ENCODE peak calls at places on chromosome 9, in eight cellular contexts. One of them, this sample, is unnamed.

GRCh38 chr9:123637596-123637939 is 281.6 kb downstream of the CRB2 start:
- DNase-seq in effector memory CD4-positive, alpha-beta T cell: no peak
- DNase-seq in RPMI7951: peak
- DNase-seq in effector memory CD8-positive, alpha-beta T cell: no peak
- DNase-seq in DMS53: peak
- DNase-seq in NCI-H774: no peak
- DNase-seq in head of caudate nucleus: no peak
- DNase-seq in activated T-cell treated with anti-CD3 and anti-CD28 coated beads for 1 hour: no peak
- DNase-seq in this sample: no peak

GRCh38 chr9:128034821-128035764 is 32.0 kb downstream of the NAIF1 start:
- DNase-seq in effector memory CD4-positive, alpha-beta T cell: peak
- DNase-seq in RPMI7951: peak
- DNase-seq in effector memory CD8-positive, alpha-beta T cell: peak
- DNase-seq in DMS53: peak
- DNase-seq in NCI-H774: peak
- DNase-seq in head of caudate nucleus: peak
- DNase-seq in activated T-cell treated with anti-CD3 and anti-CD28 coated beads for 1 hour: peak
- DNase-seq in this sample: peak

GRCh38 chr9:118896356-118897000 is 472.8 kb downstream of the BRINP1 start:
- DNase-seq in effector memory CD4-positive, alpha-beta T cell: no peak
- DNase-seq in RPMI7951: peak
- DNase-seq in effector memory CD8-positive, alpha-beta T cell: no peak
- DNase-seq in DMS53: peak
- DNase-seq in NCI-H774: no peak
- DNase-seq in head of caudate nucleus: no peak
- DNase-seq in activated T-cell treated with anti-CD3 and anti-CD28 coated beads for 1 hour: no peak
- DNase-seq in this sample: no peak

GRCh38 chr9:84169240-84169639 is 171.3 kb downstream of the SLC28A3 start:
- DNase-seq in effector memory CD4-positive, alpha-beta T cell: no peak
- DNase-seq in RPMI7951: peak
- DNase-seq in effector memory CD8-positive, alpha-beta T cell: no peak
- DNase-seq in DMS53: no peak
- DNase-seq in NCI-H774: no peak
- DNase-seq in head of caudate nucleus: no peak
- DNase-seq in activated T-cell treated with anti-CD3 and anti-CD28 coated beads for 1 hour: no peak
- DNase-seq in this sample: no peak

GRCh38 chr9:81461196-81461595 is 228.2 kb downstream of the TLE1 start:
- DNase-seq in effector memory CD4-positive, alpha-beta T cell: no peak
- DNase-seq in RPMI7951: peak
- DNase-seq in effector memory CD8-positive, alpha-beta T cell: no peak
- DNase-seq in DMS53: no peak
- DNase-seq in NCI-H774: no peak
- DNase-seq in head of caudate nucleus: no peak
- DNase-seq in activated T-cell treated with anti-CD3 and anti-CD28 coated beads for 1 hour: no peak
- DNase-seq in this sample: no peak

GRCh38 chr9:99491408-99492259 is 269.6 kb downstream of the SEC61B start:
- DNase-seq in effector memory CD4-positive, alpha-beta T cell: no peak
- DNase-seq in RPMI7951: peak
- DNase-seq in effector memory CD8-positive, alpha-beta T cell: no peak
- DNase-seq in DMS53: no peak
- DNase-seq in NCI-H774: no peak
- DNase-seq in head of caudate nucleus: no peak
- DNase-seq in activated T-cell treated with anti-CD3 and anti-CD28 coated beads for 1 hour: no peak
- DNase-seq in this sample: no peak

GRCh38 chr9:11506980-11507379 is 894.2 kb upstream of the PTPRD start:
- DNase-seq in effector memory CD4-positive, alpha-beta T cell: no peak
- DNase-seq in RPMI7951: no peak
- DNase-seq in effector memory CD8-positive, alpha-beta T cell: no peak
- DNase-seq in DMS53: no peak
- DNase-seq in NCI-H774: no peak
- DNase-seq in head of caudate nucleus: no peak
- DNase-seq in activated T-cell treated with anti-CD3 and anti-CD28 coated beads for 1 hour: no peak
- DNase-seq in this sample: no peak

GRCh38 chr9:74414325-74414724 is 82.8 kb upstream of the RORB start:
- DNase-seq in effector memory CD4-positive, alpha-beta T cell: no peak
- DNase-seq in RPMI7951: no peak
- DNase-seq in effector memory CD8-positive, alpha-beta T cell: no peak
- DNase-seq in DMS53: no peak
- DNase-seq in NCI-H774: no peak
- DNase-seq in head of caudate nucleus: no peak
- DNase-seq in activated T-cell treated with anti-CD3 and anti-CD28 coated beads for 1 hour: no peak
- DNase-seq in this sample: no peak

GRCh38 chr9:97900103-97900737 is 22.1 kb downstream of the TRMO start:
- DNase-seq in effector memory CD4-positive, alpha-beta T cell: no peak
- DNase-seq in RPMI7951: no peak
- DNase-seq in effector memory CD8-positive, alpha-beta T cell: no peak
- DNase-seq in DMS53: no peak
- DNase-seq in NCI-H774: no peak
- DNase-seq in head of caudate nucleus: no peak
- DNase-seq in activated T-cell treated with anti-CD3 and anti-CD28 coated beads for 1 hour: no peak
- DNase-seq in this sample: no peak

GRCh38 chr9:101727621-101728524 is 10.6 kb downstream of the GRIN3A start:
- DNase-seq in effector memory CD4-positive, alpha-beta T cell: no peak
- DNase-seq in RPMI7951: peak
- DNase-seq in effector memory CD8-positive, alpha-beta T cell: no peak
- DNase-seq in DMS53: peak
- DNase-seq in NCI-H774: peak
- DNase-seq in head of caudate nucleus: peak
- DNase-seq in activated T-cell treated with anti-CD3 and anti-CD28 coated beads for 1 hour: no peak
- DNase-seq in this sample: no peak

GRCh38 chr9:79611091-79611614 is 39.4 kb downstream of the TLE4 start:
- DNase-seq in effector memory CD4-positive, alpha-beta T cell: no peak
- DNase-seq in RPMI7951: peak
- DNase-seq in effector memory CD8-positive, alpha-beta T cell: no peak
- DNase-seq in DMS53: no peak
- DNase-seq in NCI-H774: no peak
- DNase-seq in head of caudate nucleus: no peak
- DNase-seq in activated T-cell treated with anti-CD3 and anti-CD28 coated beads for 1 hour: no peak
- DNase-seq in this sample: no peak

GRCh38 chr9:34825780-34826179 is 115.8 kb upstream of the CCL21 start:
- DNase-seq in effector memory CD4-positive, alpha-beta T cell: no peak
- DNase-seq in RPMI7951: no peak
- DNase-seq in effector memory CD8-positive, alpha-beta T cell: no peak
- DNase-seq in DMS53: no peak
- DNase-seq in NCI-H774: no peak
- DNase-seq in head of caudate nucleus: no peak
- DNase-seq in activated T-cell treated with anti-CD3 and anti-CD28 coated beads for 1 hour: no peak
- DNase-seq in this sample: no peak

GRCh38 chr9:19161257-19162025 is 34.1 kb upstream of the PLIN2 start:
- DNase-seq in effector memory CD4-positive, alpha-beta T cell: peak
- DNase-seq in RPMI7951: peak
- DNase-seq in effector memory CD8-positive, alpha-beta T cell: peak
- DNase-seq in DMS53: peak
- DNase-seq in NCI-H774: no peak
- DNase-seq in head of caudate nucleus: no peak
- DNase-seq in activated T-cell treated with anti-CD3 and anti-CD28 coated beads for 1 hour: no peak
- DNase-seq in this sample: no peak

GRCh38 chr9:84397822-84398221 is 57.3 kb upstream of the SLC28A3 start:
- DNase-seq in effector memory CD4-positive, alpha-beta T cell: no peak
- DNase-seq in RPMI7951: peak
- DNase-seq in effector memory CD8-positive, alpha-beta T cell: no peak
- DNase-seq in DMS53: peak
- DNase-seq in NCI-H774: no peak
- DNase-seq in head of caudate nucleus: no peak
- DNase-seq in activated T-cell treated with anti-CD3 and anti-CD28 coated beads for 1 hour: no peak
- DNase-seq in this sample: no peak

GRCh38 chr9:5455181-5455580 is 4.8 kb downstream of the CD274 start:
- DNase-seq in effector memory CD4-positive, alpha-beta T cell: no peak
- DNase-seq in RPMI7951: peak
- DNase-seq in effector memory CD8-positive, alpha-beta T cell: no peak
- DNase-seq in DMS53: peak
- DNase-seq in NCI-H774: no peak
- DNase-seq in head of caudate nucleus: no peak
- DNase-seq in activated T-cell treated with anti-CD3 and anti-CD28 coated beads for 1 hour: no peak
- DNase-seq in this sample: no peak

GRCh38 chr9:93911871-93912554 is 43.1 kb downstream of the BARX1 start:
- DNase-seq in effector memory CD4-positive, alpha-beta T cell: no peak
- DNase-seq in RPMI7951: no peak
- DNase-seq in effector memory CD8-positive, alpha-beta T cell: no peak
- DNase-seq in DMS53: no peak
- DNase-seq in NCI-H774: peak
- DNase-seq in head of caudate nucleus: no peak
- DNase-seq in activated T-cell treated with anti-CD3 and anti-CD28 coated beads for 1 hour: no peak
- DNase-seq in this sample: no peak

GRCh38 chr9:111158375-111158774 is 120.1 kb upstream of the LPAR1 start:
- DNase-seq in effector memory CD4-positive, alpha-beta T cell: no peak
- DNase-seq in RPMI7951: peak
- DNase-seq in effector memory CD8-positive, alpha-beta T cell: no peak
- DNase-seq in DMS53: no peak
- DNase-seq in NCI-H774: no peak
- DNase-seq in head of caudate nucleus: no peak
- DNase-seq in activated T-cell treated with anti-CD3 and anti-CD28 coated beads for 1 hour: no peak
- DNase-seq in this sample: no peak

GRCh38 chr9:82124090-82124489 is 135.5 kb downstream of the SPATA31D1 start:
- DNase-seq in effector memory CD4-positive, alpha-beta T cell: no peak
- DNase-seq in RPMI7951: peak
- DNase-seq in effector memory CD8-positive, alpha-beta T cell: no peak
- DNase-seq in DMS53: no peak
- DNase-seq in NCI-H774: no peak
- DNase-seq in head of caudate nucleus: no peak
- DNase-seq in activated T-cell treated with anti-CD3 and anti-CD28 coated beads for 1 hour: no peak
- DNase-seq in this sample: no peak

GRCh38 chr9:98450486-98450885 is 195.0 kb upstream of the TBC1D2 start:
- DNase-seq in effector memory CD4-positive, alpha-beta T cell: no peak
- DNase-seq in RPMI7951: peak
- DNase-seq in effector memory CD8-positive, alpha-beta T cell: no peak
- DNase-seq in DMS53: no peak
- DNase-seq in NCI-H774: no peak
- DNase-seq in head of caudate nucleus: no peak
- DNase-seq in activated T-cell treated with anti-CD3 and anti-CD28 coated beads for 1 hour: no peak
- DNase-seq in this sample: no peak

GRCh38 chr9:27303219-27303618 is 6.3 kb upstream of the EQTN start:
- DNase-seq in effector memory CD4-positive, alpha-beta T cell: no peak
- DNase-seq in RPMI7951: peak
- DNase-seq in effector memory CD8-positive, alpha-beta T cell: no peak
- DNase-seq in DMS53: no peak
- DNase-seq in NCI-H774: no peak
- DNase-seq in head of caudate nucleus: no peak
- DNase-seq in activated T-cell treated with anti-CD3 and anti-CD28 coated beads for 1 hour: no peak
- DNase-seq in this sample: no peak

GRCh38 chr9:97808972-97809371 is 44.1 kb upstream of the FOXE1 start:
- DNase-seq in effector memory CD4-positive, alpha-beta T cell: no peak
- DNase-seq in RPMI7951: no peak
- DNase-seq in effector memory CD8-positive, alpha-beta T cell: no peak
- DNase-seq in DMS53: no peak
- DNase-seq in NCI-H774: no peak
- DNase-seq in head of caudate nucleus: no peak
- DNase-seq in activated T-cell treated with anti-CD3 and anti-CD28 coated beads for 1 hour: no peak
- DNase-seq in this sample: no peak

GRCh38 chr9:14608521-14608920 is 84.7 kb downstream of the ZDHHC21 start:
- DNase-seq in effector memory CD4-positive, alpha-beta T cell: no peak
- DNase-seq in RPMI7951: peak
- DNase-seq in effector memory CD8-positive, alpha-beta T cell: no peak
- DNase-seq in DMS53: peak
- DNase-seq in NCI-H774: peak
- DNase-seq in head of caudate nucleus: no peak
- DNase-seq in activated T-cell treated with anti-CD3 and anti-CD28 coated beads for 1 hour: no peak
- DNase-seq in this sample: no peak

GRCh38 chr9:70881321-70881720 is 240.1 kb downstream of the TRPM3 start:
- DNase-seq in effector memory CD4-positive, alpha-beta T cell: no peak
- DNase-seq in RPMI7951: no peak
- DNase-seq in effector memory CD8-positive, alpha-beta T cell: no peak
- DNase-seq in DMS53: no peak
- DNase-seq in NCI-H774: no peak
- DNase-seq in head of caudate nucleus: no peak
- DNase-seq in activated T-cell treated with anti-CD3 and anti-CD28 coated beads for 1 hour: no peak
- DNase-seq in this sample: no peak

GRCh38 chr9:73743826-73744225 is 592.2 kb downstream of the ANXA1 start:
- DNase-seq in effector memory CD4-positive, alpha-beta T cell: no peak
- DNase-seq in RPMI7951: no peak
- DNase-seq in effector memory CD8-positive, alpha-beta T cell: no peak
- DNase-seq in DMS53: no peak
- DNase-seq in NCI-H774: no peak
- DNase-seq in head of caudate nucleus: no peak
- DNase-seq in activated T-cell treated with anti-CD3 and anti-CD28 coated beads for 1 hour: no peak
- DNase-seq in this sample: no peak

GRCh38 chr9:69122391-69123141 is 51.5 kb upstream of the TJP2 start:
- DNase-seq in effector memory CD4-positive, alpha-beta T cell: no peak
- DNase-seq in RPMI7951: peak
- DNase-seq in effector memory CD8-positive, alpha-beta T cell: no peak
- DNase-seq in DMS53: peak
- DNase-seq in NCI-H774: peak
- DNase-seq in head of caudate nucleus: no peak
- DNase-seq in activated T-cell treated with anti-CD3 and anti-CD28 coated beads for 1 hour: no peak
- DNase-seq in this sample: no peak

GRCh38 chr9:129889936-129890717 is 54.9 kb downstream of the USP20 start:
- DNase-seq in effector memory CD4-positive, alpha-beta T cell: peak
- DNase-seq in RPMI7951: no peak
- DNase-seq in effector memory CD8-positive, alpha-beta T cell: peak
- DNase-seq in DMS53: no peak
- DNase-seq in NCI-H774: no peak
- DNase-seq in head of caudate nucleus: no peak
- DNase-seq in activated T-cell treated with anti-CD3 and anti-CD28 coated beads for 1 hour: no peak
- DNase-seq in this sample: no peak

GRCh38 chr9:113597390-113598241 is 134.1 kb downstream of the RGS3 start:
- DNase-seq in effector memory CD4-positive, alpha-beta T cell: no peak
- DNase-seq in RPMI7951: peak
- DNase-seq in effector memory CD8-positive, alpha-beta T cell: no peak
- DNase-seq in DMS53: no peak
- DNase-seq in NCI-H774: no peak
- DNase-seq in head of caudate nucleus: no peak
- DNase-seq in activated T-cell treated with anti-CD3 and anti-CD28 coated beads for 1 hour: no peak
- DNase-seq in this sample: no peak

GRCh38 chr9:116318463-116319271 is 165.1 kb downstream of the PAPPA start:
- DNase-seq in effector memory CD4-positive, alpha-beta T cell: no peak
- DNase-seq in RPMI7951: peak
- DNase-seq in effector memory CD8-positive, alpha-beta T cell: no peak
- DNase-seq in DMS53: no peak
- DNase-seq in NCI-H774: no peak
- DNase-seq in head of caudate nucleus: no peak
- DNase-seq in activated T-cell treated with anti-CD3 and anti-CD28 coated beads for 1 hour: no peak
- DNase-seq in this sample: no peak

GRCh38 chr9:71755230-71755629 is 13.1 kb downstream of the CEMIP2 start:
- DNase-seq in effector memory CD4-positive, alpha-beta T cell: no peak
- DNase-seq in RPMI7951: no peak
- DNase-seq in effector memory CD8-positive, alpha-beta T cell: no peak
- DNase-seq in DMS53: no peak
- DNase-seq in NCI-H774: no peak
- DNase-seq in head of caudate nucleus: no peak
- DNase-seq in activated T-cell treated with anti-CD3 and anti-CD28 coated beads for 1 hour: no peak
- DNase-seq in this sample: no peak

GRCh38 chr9:127541865-127542264 is 70.2 kb upstream of the STXBP1 start:
- DNase-seq in effector memory CD4-positive, alpha-beta T cell: no peak
- DNase-seq in RPMI7951: peak
- DNase-seq in effector memory CD8-positive, alpha-beta T cell: no peak
- DNase-seq in DMS53: no peak
- DNase-seq in NCI-H774: no peak
- DNase-seq in head of caudate nucleus: no peak
- DNase-seq in activated T-cell treated with anti-CD3 and anti-CD28 coated beads for 1 hour: no peak
- DNase-seq in this sample: no peak

GRCh38 chr9:35749515-35750255 is 598 bp downstream of the RGP1 start:
- DNase-seq in effector memory CD4-positive, alpha-beta T cell: peak
- DNase-seq in RPMI7951: no peak
- DNase-seq in effector memory CD8-positive, alpha-beta T cell: no peak
- DNase-seq in DMS53: peak
- DNase-seq in NCI-H774: no peak
- DNase-seq in head of caudate nucleus: peak
- DNase-seq in activated T-cell treated with anti-CD3 and anti-CD28 coated beads for 1 hour: peak
- DNase-seq in this sample: no peak

GRCh38 chr9:38388283-38389223 is 3.9 kb upstream of the ALDH1B1 start:
- DNase-seq in effector memory CD4-positive, alpha-beta T cell: no peak
- DNase-seq in RPMI7951: no peak
- DNase-seq in effector memory CD8-positive, alpha-beta T cell: no peak
- DNase-seq in DMS53: no peak
- DNase-seq in NCI-H774: no peak
- DNase-seq in head of caudate nucleus: no peak
- DNase-seq in activated T-cell treated with anti-CD3 and anti-CD28 coated beads for 1 hour: no peak
- DNase-seq in this sample: no peak

GRCh38 chr9:114869845-114870244 is 60.5 kb downstream of the TNFSF8 start:
- DNase-seq in effector memory CD4-positive, alpha-beta T cell: no peak
- DNase-seq in RPMI7951: no peak
- DNase-seq in effector memory CD8-positive, alpha-beta T cell: no peak
- DNase-seq in DMS53: peak
- DNase-seq in NCI-H774: no peak
- DNase-seq in head of caudate nucleus: no peak
- DNase-seq in activated T-cell treated with anti-CD3 and anti-CD28 coated beads for 1 hour: no peak
- DNase-seq in this sample: no peak

GRCh38 chr9:96450613-96451544 is 910 bp downstream of the HABP4 start:
- DNase-seq in effector memory CD4-positive, alpha-beta T cell: peak
- DNase-seq in RPMI7951: peak
- DNase-seq in effector memory CD8-positive, alpha-beta T cell: peak
- DNase-seq in DMS53: peak
- DNase-seq in NCI-H774: no peak
- DNase-seq in head of caudate nucleus: peak
- DNase-seq in activated T-cell treated with anti-CD3 and anti-CD28 coated beads for 1 hour: peak
- DNase-seq in this sample: peak